ENCODE peak calls at places on chromosomes 6 and 20, in four cellular contexts. One of them, this sample, is unnamed.

GRCh38 chr20:32830437-32830836 is 10.7 kb downstream of the MAPRE1 start:
- DNase-seq in hepatocyte: peak
- DNase-seq in foreskin fibroblast: peak
- DNase-seq in astrocyte: no peak
- DNase-seq in this sample: no peak

GRCh38 chr6:34021001-34021838 is 124.7 kb downstream of the GRM4 start:
- DNase-seq in hepatocyte: no peak
- DNase-seq in foreskin fibroblast: no peak
- DNase-seq in astrocyte: no peak
- DNase-seq in this sample: no peak

GRCh38 chr6:154390034-154390433 is 33.4 kb upstream of the IPCEF1 start:
- DNase-seq in astrocyte: no peak
- DNase-seq in foreskin fibroblast: no peak
- DNase-seq in hepatocyte: no peak
- DNase-seq in this sample: no peak

GRCh38 chr6:47581591-47581990 is 104.0 kb downstream of the CD2AP start:
- DNase-seq in hepatocyte: no peak
- DNase-seq in foreskin fibroblast: no peak
- DNase-seq in astrocyte: no peak
- DNase-seq in this sample: no peak

GRCh38 chr6:159693128-159693893 is at the start of gene SOD2:
- DNase-seq in astrocyte: peak
- DNase-seq in hepatocyte: peak
- DNase-seq in foreskin fibroblast: peak
- DNase-seq in this sample: no peak

GRCh38 chr6:722608-723007 is 29.7 kb upstream of the EXOC2 start:
- DNase-seq in astrocyte: peak
- DNase-seq in foreskin fibroblast: peak
- DNase-seq in hepatocyte: no peak
- DNase-seq in this sample: peak

GRCh38 chr6:169162968-169163903 is 90.4 kb downstream of the THBS2 start:
- DNase-seq in hepatocyte: peak
- DNase-seq in astrocyte: peak
- DNase-seq in foreskin fibroblast: peak
- DNase-seq in this sample: peak

GRCh38 chr6:145139451-145139850 is 595.9 kb downstream of the EPM2A start:
- DNase-seq in hepatocyte: peak
- DNase-seq in foreskin fibroblast: peak
- DNase-seq in astrocyte: peak
- DNase-seq in this sample: no peak

GRCh38 chr20:53216856-53217576 is 244.9 kb downstream of the TSHZ2 start:
- DNase-seq in astrocyte: peak
- DNase-seq in foreskin fibroblast: peak
- DNase-seq in hepatocyte: peak
- DNase-seq in this sample: no peak

GRCh38 chr6:33772902-33773472 is 15.9 kb downstream of the LEMD2 start:
- DNase-seq in foreskin fibroblast: no peak
- DNase-seq in hepatocyte: no peak
- DNase-seq in astrocyte: no peak
- DNase-seq in this sample: no peak

GRCh38 chr6:85537055-85537494 is 56.6 kb downstream of the SNX14 start:
- DNase-seq in astrocyte: no peak
- DNase-seq in foreskin fibroblast: peak
- DNase-seq in hepatocyte: peak
- DNase-seq in this sample: no peak

GRCh38 chr20:47606414-47607207 is 104.9 kb downstream of the NCOA3 start:
- DNase-seq in astrocyte: no peak
- DNase-seq in hepatocyte: no peak
- DNase-seq in foreskin fibroblast: no peak
- DNase-seq in this sample: no peak

GRCh38 chr20:50434653-50435396 is 75.4 kb upstream of the PTPN1 start:
- DNase-seq in foreskin fibroblast: peak
- DNase-seq in hepatocyte: no peak
- DNase-seq in astrocyte: peak
- DNase-seq in this sample: peak

GRCh38 chr6:160050022-160050421 is 71.6 kb upstream of the SLC22A1 start:
- DNase-seq in astrocyte: no peak
- DNase-seq in hepatocyte: no peak
- DNase-seq in foreskin fibroblast: no peak
- DNase-seq in this sample: no peak

GRCh38 chr20:35318502-35319157 is 26.4 kb upstream of the FAM83C start:
- DNase-seq in foreskin fibroblast: peak
- DNase-seq in astrocyte: peak
- DNase-seq in hepatocyte: peak
- DNase-seq in this sample: no peak

GRCh38 chr6:161607696-161608297 is 333.9 kb upstream of the AGPAT4 start:
- DNase-seq in astrocyte: no peak
- DNase-seq in foreskin fibroblast: no peak
- DNase-seq in hepatocyte: no peak
- DNase-seq in this sample: no peak

GRCh38 chr6:75418233-75418632 is 75.4 kb downstream of the FILIP1 start:
- DNase-seq in astrocyte: no peak
- DNase-seq in hepatocyte: no peak
- DNase-seq in foreskin fibroblast: peak
- DNase-seq in this sample: no peak

GRCh38 chr6:157946053-157946617 is 35.5 kb upstream of the SYNJ2 start:
- DNase-seq in astrocyte: no peak
- DNase-seq in foreskin fibroblast: no peak
- DNase-seq in hepatocyte: no peak
- DNase-seq in this sample: no peak

GRCh38 chr20:19973920-19974620 is 43.1 kb upstream of the NAA20 start:
- DNase-seq in foreskin fibroblast: peak
- DNase-seq in hepatocyte: peak
- DNase-seq in astrocyte: peak
- DNase-seq in this sample: no peak

GRCh38 chr6:141265748-141266647 is 866.7 kb upstream of the GJE1 start:
- DNase-seq in hepatocyte: no peak
- DNase-seq in astrocyte: peak
- DNase-seq in foreskin fibroblast: peak
- DNase-seq in this sample: no peak

GRCh38 chr20:44142416-44142815 is 44.6 kb downstream of the JPH2 start:
- DNase-seq in hepatocyte: no peak
- DNase-seq in astrocyte: peak
- DNase-seq in foreskin fibroblast: peak
- DNase-seq in this sample: no peak

GRCh38 chr20:31987744-31988143 is 19.8 kb downstream of the XKR7 start:
- DNase-seq in astrocyte: no peak
- DNase-seq in hepatocyte: peak
- DNase-seq in foreskin fibroblast: peak
- DNase-seq in this sample: no peak

GRCh38 chr6:96235927-96236326 is 220.2 kb downstream of the FUT9 start:
- DNase-seq in astrocyte: peak
- DNase-seq in hepatocyte: no peak
- DNase-seq in foreskin fibroblast: no peak
- DNase-seq in this sample: no peak

GRCh38 chr20:44422083-44422482 is 53.6 kb upstream of the TTPAL start:
- DNase-seq in foreskin fibroblast: peak
- DNase-seq in hepatocyte: no peak
- DNase-seq in astrocyte: peak
- DNase-seq in this sample: no peak

GRCh38 chr20:19552144-19552895 is 205.7 kb upstream of the RIN2 start:
- DNase-seq in astrocyte: no peak
- DNase-seq in foreskin fibroblast: no peak
- DNase-seq in hepatocyte: peak
- DNase-seq in this sample: no peak

GRCh38 chr20:61437280-61438206 is 185.5 kb downstream of the CDH4 start:
- DNase-seq in foreskin fibroblast: peak
- DNase-seq in astrocyte: peak
- DNase-seq in hepatocyte: no peak
- DNase-seq in this sample: no peak

GRCh38 chr6:139582956-139583355 is 208.5 kb upstream of the CITED2 start:
- DNase-seq in astrocyte: peak
- DNase-seq in hepatocyte: no peak
- DNase-seq in foreskin fibroblast: no peak
- DNase-seq in this sample: no peak

GRCh38 chr6:80454197-80454596 is 347.7 kb downstream of the BCKDHB start:
- DNase-seq in foreskin fibroblast: peak
- DNase-seq in astrocyte: peak
- DNase-seq in hepatocyte: no peak
- DNase-seq in this sample: peak

GRCh38 chr20:19269737-19270325 is 57.4 kb downstream of the SLC24A3 start:
- DNase-seq in foreskin fibroblast: peak
- DNase-seq in hepatocyte: no peak
- DNase-seq in astrocyte: peak
- DNase-seq in this sample: peak

GRCh38 chr6:53929340-53930120 is 134.7 kb downstream of the LRRC1 start:
- DNase-seq in hepatocyte: no peak
- DNase-seq in astrocyte: no peak
- DNase-seq in foreskin fibroblast: no peak
- DNase-seq in this sample: no peak

GRCh38 chr6:48449002-48449401 is 338.0 kb upstream of the PTCHD4 start:
- DNase-seq in astrocyte: no peak
- DNase-seq in foreskin fibroblast: peak
- DNase-seq in hepatocyte: no peak
- DNase-seq in this sample: no peak

GRCh38 chr6:3137057-3137777 is 18.7 kb downstream of the BPHL start:
- DNase-seq in hepatocyte: no peak
- DNase-seq in astrocyte: no peak
- DNase-seq in foreskin fibroblast: peak
- DNase-seq in this sample: no peak

GRCh38 chr20:3843490-3843889 is 3.1 kb upstream of the MAVS start:
- DNase-seq in hepatocyte: no peak
- DNase-seq in foreskin fibroblast: peak
- DNase-seq in astrocyte: peak
- DNase-seq in this sample: peak

GRCh38 chr6:72324591-72324990 is 297.3 kb upstream of the KCNQ5 start:
- DNase-seq in foreskin fibroblast: no peak
- DNase-seq in astrocyte: no peak
- DNase-seq in hepatocyte: no peak
- DNase-seq in this sample: no peak
- H3K4me3 ChIP-seq in foreskin fibroblast: no peak
- H3K4me3 ChIP-seq in astrocyte: no peak
- H3K4me3 ChIP-seq in hepatocyte: no peak
- H3K4me3 ChIP-seq in this sample: no peak

GRCh38 chr6:111580826-111581505 is 24.7 kb downstream of the TRAF3IP2 start:
- DNase-seq in astrocyte: no peak
- DNase-seq in hepatocyte: no peak
- DNase-seq in foreskin fibroblast: peak
- DNase-seq in this sample: no peak
- TF ChIP-seq CTCF in astrocyte: no peak
- TF ChIP-seq CTCF in hepatocyte: no peak
- TF ChIP-seq CTCF in foreskin fibroblast: no peak
- TF ChIP-seq CTCF in this sample: no peak

GRCh38 chr6:25174678-25175077 is 104.5 kb upstream of the CARMIL1 start:
- DNase-seq in astrocyte: no peak
- DNase-seq in foreskin fibroblast: no peak
- DNase-seq in hepatocyte: no peak
- DNase-seq in this sample: no peak
- H3K4me3 ChIP-seq in astrocyte: no peak
- H3K4me3 ChIP-seq in foreskin fibroblast: no peak
- H3K4me3 ChIP-seq in hepatocyte: no peak
- H3K4me3 ChIP-seq in this sample: no peak

GRCh38 chr20:48949304-48950170 is 28.0 kb downstream of the ARFGEF2 start:
- DNase-seq in foreskin fibroblast: no peak
- DNase-seq in astrocyte: no peak
- DNase-seq in hepatocyte: no peak
- DNase-seq in this sample: no peak
- TF ChIP-seq CTCF in foreskin fibroblast: no peak
- TF ChIP-seq CTCF in astrocyte: peak
- TF ChIP-seq CTCF in hepatocyte: no peak
- TF ChIP-seq CTCF in this sample: peak

GRCh38 chr6:152368761-152369624 is 268.2 kb downstream of the SYNE1 start:
- DNase-seq in astrocyte: no peak
- DNase-seq in foreskin fibroblast: peak
- DNase-seq in hepatocyte: no peak
- DNase-seq in this sample: no peak
- H3K4me3 ChIP-seq in astrocyte: no peak
- H3K4me3 ChIP-seq in foreskin fibroblast: no peak
- H3K4me3 ChIP-seq in hepatocyte: no peak
- H3K4me3 ChIP-seq in this sample: no peak

GRCh38 chr6:137707590-137708360 is 159.3 kb upstream of the TNFAIP3 start:
- DNase-seq in astrocyte: peak
- DNase-seq in hepatocyte: peak
- DNase-seq in foreskin fibroblast: peak
- DNase-seq in this sample: peak

GRCh38 chr6:137704802-137705165 is 162.3 kb upstream of the TNFAIP3 start:
- DNase-seq in astrocyte: no peak
- DNase-seq in hepatocyte: no peak
- DNase-seq in foreskin fibroblast: peak
- DNase-seq in this sample: no peak

GRCh38 chr6:137705166-137706064 is 161.6 kb upstream of the TNFAIP3 start:
- DNase-seq in foreskin fibroblast: peak
- DNase-seq in astrocyte: peak
- DNase-seq in hepatocyte: peak
- DNase-seq in this sample: no peak

GRCh38 chr6:137707038-137707589 is 159.9 kb upstream of the TNFAIP3 start:
- DNase-seq in hepatocyte: no peak
- DNase-seq in astrocyte: no peak
- DNase-seq in foreskin fibroblast: no peak
- DNase-seq in this sample: no peak

GRCh38 chr6:137706065-137706422 is 161.0 kb upstream of the TNFAIP3 start:
- DNase-seq in foreskin fibroblast: no peak
- DNase-seq in astrocyte: no peak
- DNase-seq in hepatocyte: no peak
- DNase-seq in this sample: no peak
- TF ChIP-seq CTCF in foreskin fibroblast: no peak
- TF ChIP-seq CTCF in astrocyte: no peak
- TF ChIP-seq CTCF in hepatocyte: no peak
- TF ChIP-seq CTCF in this sample: no peak